ENCODE peak calls at places on chromosomes 2 and 18, in ten cellular contexts. Z is AG04450, P is astrocyte of the spinal cord, F is sigmoid colon, N is Peyer's patch, M is GM23338, H is OCI-LY7, T is mammary epithelial cell, C is endodermal cell, J is AG09309. X is an unnamed sample.

GRCh38 chr18:58168221-58168620 is 124.2 kb downstream of the NEDD4L start:
- DNase-seq in Z (no peak), P (no peak), F (no peak), N (no peak), M (no peak), H (no peak), T (no peak), C (no peak), J (no peak), X (no peak)

GRCh38 chr18:74493689-74494088 is 2.5 kb upstream of the CNDP2 start:
- DNase-seq in Z (peak), P (peak), F (no peak), N (no peak), M (peak), H (peak), T (peak), C (peak), J (no peak), X (peak)

GRCh38 chr2:241640165-241640795 is 2.8 kb downstream of the ATG4B start:
- DNase-seq in Z (no peak), P (no peak), F (no peak), N (no peak), M (no peak), H (no peak), T (no peak), C (no peak), J (no peak), X (no peak)

GRCh38 chr2:203579131-203579643 is 44.1 kb upstream of the RAPH1 start:
- DNase-seq in Z (peak), P (peak), F (no peak), N (peak), M (peak), H (no peak), T (peak), C (peak), J (no peak), X (peak)

GRCh38 chr18:10312316-10313015 is 142.0 kb upstream of the APCDD1 start:
- DNase-seq in Z (no peak), P (no peak), F (no peak), N (no peak), M (no peak), H (no peak), T (no peak), C (no peak), J (no peak), X (no peak)

GRCh38 chr2:88733155-88733902 is 41.9 kb downstream of the RPIA start:
- DNase-seq in Z (no peak), P (no peak), F (no peak), N (no peak), M (no peak), H (no peak), T (peak), C (no peak), J (no peak), X (no peak)

GRCh38 chr2:28366496-28367282 is 26.0 kb upstream of the FOSL2 start:
- DNase-seq in Z (no peak), P (no peak), F (no peak), N (peak), M (no peak), H (no peak), T (no peak), C (no peak), J (no peak), X (no peak)

GRCh38 chr2:216043949-216044348 is 30.6 kb upstream of the MREG start:
- DNase-seq in Z (no peak), P (no peak), F (no peak), N (no peak), M (no peak), H (no peak), T (no peak), C (no peak), J (no peak), X (no peak)

GRCh38 chr2:27705851-27706622 is 42.3 kb downstream of the SLC4A1AP start:
- DNase-seq in Z (peak), P (peak), F (peak), N (peak), M (no peak), H (no peak), T (peak), C (no peak), J (peak), X (peak)

GRCh38 chr18:58051765-58052460 is 7.9 kb downstream of the NEDD4L start:
- DNase-seq in Z (no peak), P (peak), F (no peak), N (no peak), M (no peak), H (no peak), T (peak), C (no peak), J (no peak), X (peak)

GRCh38 chr18:58205087-58205779 is 161.2 kb downstream of the NEDD4L start:
- DNase-seq in Z (no peak), P (peak), F (no peak), N (no peak), M (no peak), H (no peak), T (peak), C (no peak), J (peak), X (peak)

GRCh38 chr2:223051580-223052375 is at the start of gene KCNE4:
- DNase-seq in Z (no peak), P (peak), F (peak), N (no peak), M (peak), H (no peak), T (no peak), C (peak), J (no peak), X (peak)

GRCh38 chr2:27320958-27321543 is 1.8 kb downstream of the MPV17 start:
- DNase-seq in Z (peak), P (peak), F (peak), N (peak), M (peak), H (no peak), T (peak), C (peak), J (peak), X (peak)

GRCh38 chr2:66573866-66574265 is 138.9 kb downstream of the MEIS1 start:
- DNase-seq in Z (no peak), P (peak), F (no peak), N (no peak), M (peak), H (no peak), T (no peak), C (peak), J (no peak), X (no peak)

GRCh38 chr2:1749750-1750149 is 5.4 kb upstream of the PXDN start:
- DNase-seq in Z (no peak), P (no peak), F (no peak), N (no peak), M (no peak), H (no peak), T (no peak), C (peak), J (no peak), X (no peak)

GRCh38 chr2:37833420-37833819 is 91.7 kb upstream of the RMDN2 start:
- DNase-seq in Z (no peak), P (peak), F (no peak), N (no peak), M (no peak), H (no peak), T (peak), C (no peak), J (no peak), X (no peak)

DNA sequence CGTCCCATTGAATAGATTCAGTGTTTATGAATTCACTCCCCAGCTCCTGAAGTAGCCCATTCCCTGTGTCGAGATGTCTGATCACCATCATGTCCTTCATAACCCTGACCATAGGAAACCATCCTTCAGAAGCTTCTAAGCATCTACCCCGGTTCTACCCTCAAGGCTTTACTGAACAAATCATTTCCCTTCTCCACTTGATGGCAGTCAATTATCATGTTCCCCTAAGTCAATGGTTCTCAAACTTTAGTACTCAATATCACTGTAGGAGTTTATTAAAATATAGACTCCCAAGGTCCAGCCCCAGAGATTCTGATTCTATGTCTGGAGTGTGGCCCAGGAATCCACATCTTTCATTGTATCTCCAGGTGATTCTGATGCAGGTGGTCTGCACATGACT is 228.4 kb upstream of the SP5 start:
- DNase-seq in Z (no peak), P (no peak), F (no peak), N (no peak), M (no peak), H (no peak), T (no peak), C (no peak), J (no peak), X (no peak)
- TF ChIP-seq CTCF in Z (no peak), P (no peak), F (no peak), N (no peak), M (peak), H (no peak), T (peak), C (no peak), J (no peak), X (no peak)

GRCh38 chr18:80129672-80130367 is 20.8 kb downstream of the ADNP2 start:
- DNase-seq in Z (no peak), P (no peak), F (no peak), N (no peak), M (no peak), H (no peak), T (no peak), C (no peak), J (no peak), X (no peak)

GRCh38 chr18:80130555-80130954 is 21.5 kb downstream of the ADNP2 start:
- DNase-seq in Z (no peak), P (no peak), F (no peak), N (no peak), M (no peak), H (no peak), T (no peak), C (no peak), J (no peak), X (no peak)

GRCh38 chr18:80135136-80135535 is 26.1 kb downstream of the ADNP2 start:
- DNase-seq in Z (no peak), P (no peak), F (no peak), N (no peak), M (no peak), H (no peak), T (no peak), C (no peak), J (no peak), X (no peak)

GRCh38 chr18:80132196-80132812 is 23.2 kb downstream of the ADNP2 start:
- DNase-seq in Z (no peak), P (no peak), F (no peak), N (no peak), M (no peak), H (no peak), T (peak), C (no peak), J (no peak), X (no peak)

DNA sequence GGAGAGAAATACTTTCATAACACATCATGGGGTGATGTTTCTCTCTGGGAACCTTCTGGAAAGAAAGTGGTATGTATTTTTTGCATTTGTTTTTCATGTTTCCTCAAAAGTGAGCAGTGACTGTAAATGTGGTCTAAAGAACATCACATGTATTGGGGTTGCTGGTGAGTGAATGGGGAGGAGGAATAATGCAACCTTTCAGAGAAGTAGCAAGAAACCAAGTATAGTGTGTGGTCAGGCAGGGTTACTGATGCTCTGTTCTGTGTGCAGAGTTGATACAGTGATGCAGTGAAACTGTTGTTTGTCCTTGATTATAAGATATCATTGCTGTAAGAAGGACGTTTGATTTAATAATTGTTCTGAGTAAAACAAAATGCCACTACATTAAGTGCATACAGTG is 24.1 kb downstream of the ADNP2 start:
- DNase-seq in Z (no peak), P (no peak), F (no peak), N (no peak), M (no peak), H (no peak), T (no peak), C (no peak), J (no peak), X (no peak)
- H3K4me3 ChIP-seq in Z (no peak), P (no peak), F (no peak), N (no peak), M (no peak), H (no peak), T (no peak), C (no peak), J (no peak), X (no peak)

DNA sequence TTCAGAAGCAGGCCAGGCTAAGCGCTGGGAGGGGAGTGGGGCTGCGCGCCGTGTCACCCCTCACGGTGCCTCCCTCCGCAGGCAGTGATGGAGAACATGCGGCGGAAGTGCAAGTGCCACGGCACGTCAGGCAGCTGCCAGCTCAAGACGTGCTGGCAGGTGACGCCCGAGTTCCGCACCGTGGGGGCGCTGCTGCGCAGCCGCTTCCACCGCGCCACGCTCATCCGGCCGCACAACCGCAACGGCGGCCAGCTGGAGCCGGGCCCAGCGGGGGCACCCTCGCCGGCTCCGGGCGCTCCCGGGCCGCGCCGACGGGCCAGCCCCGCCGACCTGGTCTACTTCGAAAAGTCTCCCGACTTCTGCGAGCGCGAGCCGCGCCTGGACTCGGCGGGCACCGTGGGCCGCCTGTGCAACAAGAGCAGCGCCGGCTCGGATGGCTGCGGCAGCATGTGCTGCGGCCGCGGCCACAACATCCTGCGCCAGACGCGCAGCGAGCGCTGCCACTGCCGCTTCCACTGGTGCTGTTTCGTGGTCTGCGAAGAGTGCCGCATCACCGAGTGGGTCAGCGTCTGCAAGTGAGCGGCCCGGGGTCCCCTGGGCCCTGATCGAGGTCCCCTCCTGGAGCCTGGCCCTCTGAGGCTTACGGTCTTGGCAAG is 12.2 kb downstream of the WNT10A start:
- DNase-seq in Z (no peak), P (peak), F (no peak), N (peak), M (peak), H (peak), T (peak), C (peak), J (no peak), X (peak)
- TF ChIP-seq CTCF in Z (peak), P (peak), F (peak), N (peak), M (no peak), H (peak), T (peak), C (peak), J (peak), X (peak)

DNA sequence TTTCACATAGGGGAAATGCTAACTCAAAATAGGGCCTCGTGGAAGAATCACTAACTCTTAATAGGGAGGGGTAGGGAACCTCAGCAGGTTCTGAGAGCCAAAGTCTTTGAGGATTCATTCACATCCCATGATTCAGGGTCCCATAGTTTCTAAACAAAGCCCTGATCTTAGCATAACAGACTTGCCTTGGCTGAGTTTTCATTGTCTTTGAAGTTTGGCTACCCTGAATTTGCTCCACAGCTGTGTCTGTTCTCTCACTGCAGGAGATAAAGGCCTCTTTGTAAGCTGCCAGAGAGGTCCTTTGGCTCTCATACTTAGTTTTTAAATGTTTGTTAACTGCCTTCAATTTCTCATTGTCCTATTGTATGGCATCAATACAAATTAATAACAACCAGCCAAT is 54.5 kb downstream of the ZDBF2 start:
- DNase-seq in Z (no peak), P (no peak), F (no peak), N (no peak), M (peak), H (no peak), T (no peak), C (no peak), J (no peak), X (no peak)
- H3K4me3 ChIP-seq in Z (no peak), P (no peak), F (no peak), N (no peak), M (no peak), H (no peak), T (no peak), C (no peak), J (no peak), X (no peak)

GRCh38 chr2:31235504-31235902 is 1.6 kb downstream of the EHD3 start:
- DNase-seq in Z (peak), P (peak), F (no peak), N (no peak), M (no peak), H (no peak), T (peak), C (no peak), J (peak), X (peak)
- TF ChIP-seq CTCF in Z (no peak), P (no peak), F (no peak), N (no peak), M (no peak), H (no peak), T (no peak), C (no peak), J (peak), X (no peak)

X was measured in cardiac fibroblast.